ENCODE peak calls at places on chromosomes 3 and 15, in four cellular contexts. One of them, this sample, is unnamed.

GRCh38 chr3:5699313-5699712 is 511.8 kb downstream of the EDEM1 start:
- DNase-seq in GM12878: no peak
- DNase-seq in H1: no peak
- DNase-seq in NT2/D1: no peak
- DNase-seq in this sample: peak

GRCh38 chr3:142940472-142940871 is 23.0 kb downstream of the PAQR9 start:
- DNase-seq in GM12878: no peak
- DNase-seq in H1: no peak
- DNase-seq in NT2/D1: no peak
- DNase-seq in this sample: no peak

GRCh38 chr15:41698779-41699178 is 38.6 kb downstream of the MGA start:
- DNase-seq in NT2/D1: no peak
- DNase-seq in H1: no peak
- DNase-seq in GM12878: no peak
- DNase-seq in this sample: no peak

GRCh38 chr3:61449327-61450040 is 111.9 kb upstream of the PTPRG start:
- DNase-seq in H1: no peak
- DNase-seq in GM12878: no peak
- DNase-seq in NT2/D1: no peak
- DNase-seq in this sample: no peak

GRCh38 chr3:115348391-115348790 is 201.3 kb upstream of the ZBTB20 start:
- DNase-seq in NT2/D1: no peak
- DNase-seq in GM12878: no peak
- DNase-seq in H1: no peak
- DNase-seq in this sample: no peak

GRCh38 chr3:33171580-33171979 is 47.0 kb downstream of the SUSD5 start:
- DNase-seq in H1: no peak
- DNase-seq in GM12878: no peak
- DNase-seq in NT2/D1: no peak
- DNase-seq in this sample: no peak

GRCh38 chr15:43218908-43219706 is 1.7 kb downstream of the EPB42 start:
- DNase-seq in H1: peak
- DNase-seq in GM12878: no peak
- DNase-seq in NT2/D1: no peak
- DNase-seq in this sample: no peak

GRCh38 chr3:99625643-99626414 is 12.6 kb upstream of the COL8A1 start:
- DNase-seq in NT2/D1: no peak
- DNase-seq in GM12878: no peak
- DNase-seq in H1: no peak
- DNase-seq in this sample: no peak

GRCh38 chr3:44021646-44022594 is 219.8 kb upstream of the TOPAZ1 start:
- DNase-seq in NT2/D1: no peak
- DNase-seq in H1: peak
- DNase-seq in GM12878: no peak
- DNase-seq in this sample: no peak

GRCh38 chr15:89448825-89449224 is 47.6 kb downstream of the RHCG start:
- DNase-seq in GM12878: no peak
- DNase-seq in NT2/D1: no peak
- DNase-seq in H1: peak
- DNase-seq in this sample: no peak

GRCh38 chr15:89783111-89783860 is 7.2 kb downstream of the MESP2 start:
- DNase-seq in H1: no peak
- DNase-seq in NT2/D1: peak
- DNase-seq in GM12878: no peak
- DNase-seq in this sample: no peak

GRCh38 chr3:177948716-177949422 is 587.4 kb upstream of the KCNMB2 start:
- DNase-seq in NT2/D1: no peak
- DNase-seq in H1: no peak
- DNase-seq in GM12878: no peak
- DNase-seq in this sample: no peak

GRCh38 chr15:48447657-48448056 is 116.4 kb downstream of the DUT start:
- DNase-seq in NT2/D1: no peak
- DNase-seq in GM12878: no peak
- DNase-seq in H1: no peak
- DNase-seq in this sample: no peak

GRCh38 chr3:30083315-30083714 is 523.1 kb upstream of the TGFBR2 start:
- DNase-seq in GM12878: no peak
- DNase-seq in H1: no peak
- DNase-seq in NT2/D1: no peak
- DNase-seq in this sample: no peak

GRCh38 chr3:111541911-111542483 is at the start of gene CD96:
- DNase-seq in GM12878: no peak
- DNase-seq in H1: no peak
- DNase-seq in NT2/D1: no peak
- DNase-seq in this sample: no peak

GRCh38 chr3:45978348-45978747 is 17.3 kb downstream of the FYCO1 start:
- DNase-seq in GM12878: no peak
- DNase-seq in NT2/D1: no peak
- DNase-seq in H1: no peak
- DNase-seq in this sample: no peak

GRCh38 chr3:58528629-58529028 is 8.4 kb downstream of the ACOX2 start:
- DNase-seq in H1: no peak
- DNase-seq in GM12878: no peak
- DNase-seq in NT2/D1: no peak
- DNase-seq in this sample: no peak

GRCh38 chr3:195468841-195469240 is 26.0 kb upstream of the ACAP2 start:
- DNase-seq in GM12878: no peak
- DNase-seq in NT2/D1: no peak
- DNase-seq in H1: no peak
- DNase-seq in this sample: no peak
- TF ChIP-seq ZNF274 in GM12878: no peak
- TF ChIP-seq ZNF274 in NT2/D1: no peak
- TF ChIP-seq ZNF274 in H1: no peak
- TF ChIP-seq ZNF274 in this sample: no peak

GRCh38 chr3:81500039-81500438 is 261.4 kb downstream of the GBE1 start:
- DNase-seq in H1: no peak
- DNase-seq in NT2/D1: no peak
- DNase-seq in GM12878: no peak
- DNase-seq in this sample: no peak

GRCh38 chr3:81492048-81492447 is 269.4 kb downstream of the GBE1 start:
- DNase-seq in GM12878: no peak
- DNase-seq in H1: no peak
- DNase-seq in NT2/D1: no peak
- DNase-seq in this sample: no peak

GRCh38 chr3:81502251-81502650 is 259.2 kb downstream of the GBE1 start:
- DNase-seq in NT2/D1: no peak
- DNase-seq in GM12878: no peak
- DNase-seq in H1: no peak
- DNase-seq in this sample: no peak

GRCh38 chr3:81497565-81497964 is 263.9 kb downstream of the GBE1 start:
- DNase-seq in H1: no peak
- DNase-seq in GM12878: no peak
- DNase-seq in NT2/D1: no peak
- DNase-seq in this sample: no peak

DNA sequence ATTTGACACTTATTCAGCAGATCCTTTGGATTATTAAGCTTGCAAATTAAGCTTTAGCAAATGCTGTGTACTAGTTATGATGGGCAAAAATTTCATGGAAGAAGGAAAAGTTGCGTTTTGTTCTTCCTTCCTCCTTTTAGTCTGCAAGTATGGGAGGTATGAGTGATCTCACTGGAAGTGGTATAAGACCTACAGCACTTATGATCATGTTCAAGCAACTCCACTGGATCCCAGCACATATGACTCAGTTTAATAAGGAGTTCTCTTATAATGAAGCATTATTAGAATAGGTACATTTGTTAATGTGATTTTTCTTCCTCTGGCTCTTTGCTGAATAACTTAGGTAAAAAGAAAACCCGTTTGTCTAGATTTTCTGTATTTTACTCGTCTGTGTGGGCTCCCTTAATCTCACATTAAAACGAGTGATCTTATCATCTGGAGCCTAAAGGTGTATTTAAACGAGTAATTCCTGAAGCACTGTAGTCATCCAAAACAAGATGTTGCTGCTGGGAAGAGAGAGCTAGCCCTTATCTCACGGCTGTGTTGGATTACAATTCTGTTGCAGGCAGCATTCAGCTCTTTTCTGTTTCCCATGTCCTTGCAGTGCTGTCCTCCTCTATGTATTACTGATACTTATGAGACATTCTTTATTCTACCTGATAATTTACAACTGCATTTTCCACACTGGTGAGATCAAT is 264.9 kb downstream of the GBE1 start:
- DNase-seq in H1: no peak
- DNase-seq in NT2/D1: no peak
- DNase-seq in GM12878: no peak
- DNase-seq in this sample: no peak
- TF ChIP-seq ZNF274 in H1: no peak
- TF ChIP-seq ZNF274 in NT2/D1: no peak
- TF ChIP-seq ZNF274 in GM12878: no peak
- TF ChIP-seq ZNF274 in this sample: no peak

GRCh38 chr3:155790272-155790918 is 15.7 kb downstream of the C3orf33 start:
- DNase-seq in GM12878: no peak
- DNase-seq in NT2/D1: no peak
- DNase-seq in H1: no peak
- DNase-seq in this sample: no peak

GRCh38 chr3:155791190-155791589 is 14.9 kb downstream of the C3orf33 start:
- DNase-seq in NT2/D1: peak
- DNase-seq in H1: no peak
- DNase-seq in GM12878: no peak
- DNase-seq in this sample: no peak

GRCh38 chr3:155792532-155792931 is 13.5 kb downstream of the C3orf33 start:
- DNase-seq in GM12878: no peak
- DNase-seq in H1: no peak
- DNase-seq in NT2/D1: no peak
- DNase-seq in this sample: no peak
- TF ChIP-seq ZNF274 in GM12878: no peak
- TF ChIP-seq ZNF274 in H1: no peak
- TF ChIP-seq ZNF274 in NT2/D1: no peak
- TF ChIP-seq ZNF274 in this sample: no peak

GRCh38 chr3:161310649-161311423 is 60.5 kb downstream of the SPTSSB start:
- DNase-seq in H1: no peak
- DNase-seq in NT2/D1: no peak
- DNase-seq in GM12878: peak
- DNase-seq in this sample: no peak
- TF ChIP-seq ZNF274 in H1: no peak
- TF ChIP-seq ZNF274 in NT2/D1: no peak
- TF ChIP-seq ZNF274 in GM12878: no peak
- TF ChIP-seq ZNF274 in this sample: no peak

DNA sequence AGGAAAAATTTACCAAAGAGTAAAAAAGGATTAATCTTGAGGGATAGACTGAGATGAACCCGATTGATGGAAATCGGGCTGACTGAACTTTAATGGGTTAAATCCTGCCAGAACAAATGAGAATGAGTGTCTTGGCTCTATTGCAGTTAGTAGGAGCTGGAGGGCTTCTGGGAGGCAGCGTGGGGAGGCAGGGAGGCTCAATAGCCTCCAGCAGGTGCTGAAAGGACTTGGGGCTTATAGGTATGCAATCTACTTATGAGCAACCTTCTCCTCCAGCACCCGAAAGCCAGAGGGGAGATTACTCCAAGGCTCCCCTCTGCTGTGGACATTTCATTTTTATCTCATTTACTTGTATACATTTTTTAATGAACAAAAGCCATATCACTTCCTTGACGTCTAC is 1.0 kb upstream of the CRYBG3 start:
- DNase-seq in NT2/D1: no peak
- DNase-seq in H1: no peak
- DNase-seq in GM12878: no peak
- DNase-seq in this sample: no peak
- TF ChIP-seq ZNF274 in NT2/D1: no peak
- TF ChIP-seq ZNF274 in H1: no peak
- TF ChIP-seq ZNF274 in GM12878: no peak
- TF ChIP-seq ZNF274 in this sample: no peak